ENCODE peak calls at places on chromosomes 7 and 10, in nine cellular contexts. E is brain microvascular endothelial cell; N is CD4-positive, alpha-beta memory T cell; S is CD8-positive, alpha-beta memory T cell; F is upper lobe of right lung; M is heart left ventricle; A is heart right ventricle; Z is left lung; H is GM23338. W is an unnamed sample.
A peak's percentile ranks its signal among the peaks of the same experiment; 100 is the strongest.

GRCh38 chr10:88114368-88114767 is 250.9 kb downstream of the PTEN start:
- DNase-seq in E (peak; percentile 44), N (no peak), S (no peak), F (no peak), M (peak; percentile 34), A (peak; percentile 48), Z (no peak), H (peak; percentile 71), W (peak; percentile 37)

GRCh38 chr10:120942806-120943413 is 91.7 kb downstream of the WDR11 start:
- DNase-seq in E (peak; percentile 73), N (peak; percentile 61), S (peak; percentile 48), F (peak; percentile 90), M (peak; percentile 77), A (peak; percentile 73), Z (peak; percentile 91), H (peak; percentile 86), W (peak; percentile 67)

GRCh38 chr7:123494193-123494796 is 40.1 kb downstream of the IQUB start:
- DNase-seq in E (peak; percentile 29), N (peak; percentile 39), S (peak; percentile 27), F (no peak), M (no peak), A (peak; percentile 26), Z (no peak), H (peak; percentile 53), W (peak; percentile 25)

GRCh38 chr10:55500931-55501559 is 700.0 kb upstream of the PCDH15 start:
- DNase-seq in E (peak; percentile 26), N (no peak), S (no peak), F (no peak), M (no peak), A (peak; percentile 17), Z (no peak), H (peak; percentile 84), W (no peak)

GRCh38 chr10:11488126-11488525 is 123.3 kb downstream of the USP6NL start:
- DNase-seq in E (no peak), N (no peak), S (no peak), F (no peak), M (no peak), A (no peak), Z (no peak), H (no peak), W (no peak)

GRCh38 chr7:90629306-90629918 is 33.3 kb downstream of the CDK14 start:
- DNase-seq in E (peak; percentile 61), N (no peak), S (no peak), F (no peak), M (no peak), A (peak; percentile 38), Z (no peak), H (peak; percentile 84), W (no peak)

GRCh38 chr7:121595949-121596692 is 200.0 kb upstream of the FAM3C start:
- DNase-seq in E (no peak), N (no peak), S (no peak), F (no peak), M (no peak), A (no peak), Z (no peak), H (no peak), W (no peak)

GRCh38 chr7:45161842-45162241 is 4.3 kb downstream of the RAMP3 start:
- DNase-seq in E (no peak), N (no peak), S (no peak), F (no peak), M (no peak), A (no peak), Z (peak; percentile 43), H (no peak), W (no peak)

GRCh38 chr7:40232242-40232929 is 97.6 kb downstream of the SUGCT start:
- DNase-seq in E (peak; percentile 74), N (no peak), S (no peak), F (no peak), M (no peak), A (peak; percentile 30), Z (no peak), H (peak; percentile 69), W (no peak)

GRCh38 chr7:129188372-129188891 is at the start of gene SMO:
- DNase-seq in E (no peak), N (no peak), S (no peak), F (no peak), M (peak; percentile 57), A (peak; percentile 41), Z (peak; percentile 84), H (peak; percentile 96), W (no peak)

GRCh38 chr7:121331048-121331447 is 2.2 kb downstream of the WNT16 start:
- DNase-seq in E (no peak), N (no peak), S (no peak), F (no peak), M (no peak), A (no peak), Z (no peak), H (no peak), W (no peak)

GRCh38 chr10:95266674-95267095 is 24.1 kb downstream of the PDLIM1 start:
- DNase-seq in E (peak; percentile 83), N (no peak), S (no peak), F (no peak), M (no peak), A (no peak), Z (no peak), H (peak; percentile 81), W (no peak)

GRCh38 chr10:65149878-65150277 is 1628.7 kb downstream of the REEP3 start:
- DNase-seq in E (no peak), N (no peak), S (no peak), F (no peak), M (no peak), A (no peak), Z (no peak), H (no peak), W (no peak)

GRCh38 chr7:37211097-37211496 is 237.6 kb downstream of the ELMO1 start:
- DNase-seq in E (peak; percentile 6), N (no peak), S (no peak), F (no peak), M (peak; percentile 54), A (peak; percentile 55), Z (no peak), H (no peak), W (no peak)

GRCh38 chr7:138890782-138891445 is 90.3 kb downstream of the KIAA1549 start:
- DNase-seq in E (peak; percentile 51), N (no peak), S (no peak), F (no peak), M (no peak), A (no peak), Z (no peak), H (no peak), W (no peak)

GRCh38 chr7:125279956-125280355 is 350.3 kb upstream of the POT1 start:
- DNase-seq in E (no peak), N (no peak), S (no peak), F (no peak), M (no peak), A (no peak), Z (no peak), H (peak; percentile 6), W (no peak)

GRCh38 chr7:19122018-19122588 is 4.7 kb upstream of the TWIST1 start:
- DNase-seq in E (peak; percentile 47), N (no peak), S (no peak), F (no peak), M (no peak), A (no peak), Z (no peak), H (peak; percentile 75), W (no peak)

GRCh38 chr7:11458736-11459483 is 373.1 kb downstream of the THSD7A start:
- DNase-seq in E (peak; percentile 77), N (no peak), S (no peak), F (no peak), M (no peak), A (no peak), Z (no peak), H (no peak), W (no peak)

GRCh38 chr10:60235001-60235400 is 154.7 kb downstream of the ANK3 start:
- DNase-seq in E (peak; percentile 33), N (no peak), S (no peak), F (no peak), M (peak; percentile 36), A (peak; percentile 58), Z (no peak), H (no peak), W (no peak)

GRCh38 chr10:75399461-75400162 is 2.0 kb downstream of the ZNF503 start:
- DNase-seq in E (peak; percentile 65), N (peak; percentile 24), S (no peak), F (peak; percentile 92), M (peak; percentile 87), A (peak; percentile 85), Z (peak; percentile 94), H (peak; percentile 82), W (no peak)

DNA sequence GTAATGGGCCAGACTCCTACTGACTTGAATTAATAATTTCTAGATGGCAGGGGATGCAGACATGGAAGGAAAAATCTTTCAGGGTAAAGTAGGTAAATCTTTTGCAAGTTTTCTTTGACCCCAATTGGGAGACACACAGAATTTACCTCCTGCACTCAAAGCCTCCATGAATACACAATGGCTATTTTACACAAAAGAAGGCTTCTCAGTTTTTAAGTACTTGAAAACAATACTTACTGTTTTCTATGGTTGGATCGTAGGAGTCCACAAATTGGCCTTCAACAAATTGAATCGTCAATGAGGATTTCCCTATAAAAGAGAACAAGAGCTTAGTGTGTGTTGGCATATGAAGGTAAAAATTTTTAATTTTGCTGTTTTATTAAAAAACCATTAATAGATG is 29.0 kb downstream of the RHEB start:
- DNase-seq in E (no peak), N (no peak), S (no peak), F (no peak), M (no peak), A (no peak), Z (no peak), H (no peak), W (no peak)
- H3K27ac ChIP-seq in E (no peak overlapping the region), N (no peak overlapping the region), S (no peak overlapping the region), F (no peak overlapping the region), M (no peak overlapping the region), A (no peak overlapping the region), Z (no peak overlapping the region), H (no peak overlapping the region), W (no peak overlapping the region)

DNA sequence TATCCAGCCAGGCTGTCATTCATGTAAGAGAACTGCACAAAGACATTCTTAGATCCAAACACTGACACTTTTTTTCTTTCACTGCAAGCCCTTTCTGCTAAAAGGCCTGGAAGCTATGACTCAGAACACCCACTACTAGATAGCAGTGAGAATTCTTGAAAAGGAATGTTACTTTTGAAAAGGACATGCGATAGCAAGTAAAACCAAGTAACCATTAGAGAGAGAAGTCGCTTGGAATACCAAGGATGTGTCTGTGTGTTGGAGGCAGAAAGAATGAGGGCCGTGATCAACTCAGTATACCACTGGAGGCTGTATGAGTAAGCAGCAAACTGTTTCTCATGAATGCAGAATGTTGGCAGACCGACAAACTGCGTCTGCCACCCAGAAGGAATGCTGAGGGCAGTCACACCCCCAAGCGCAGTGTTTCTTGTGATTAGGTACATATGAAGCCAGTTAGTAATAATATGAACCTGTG is 941.1 kb downstream of the TYW1 start:
- DNase-seq in E (peak; percentile 57), N (no peak), S (no peak), F (no peak), M (no peak), A (peak; percentile 15), Z (no peak), H (no peak), W (no peak)
- H3K4me3 ChIP-seq in E (no peak overlapping the region), N (no peak overlapping the region), S (no peak overlapping the region), F (no peak overlapping the region), M (no peak overlapping the region), A (no peak overlapping the region), Z (no peak overlapping the region), H (no peak overlapping the region), W (no peak overlapping the region)

GRCh38 chr10:101018118-101018599 is 12.8 kb downstream of the PDZD7 start:
- DNase-seq in E (peak; percentile 34), N (no peak), S (no peak), F (no peak), M (no peak), A (no peak), Z (peak; percentile 57), H (peak; percentile 86), W (no peak)
- H3K27ac ChIP-seq in E (no peak overlapping the region), N (no peak overlapping the region), S (no peak overlapping the region), F (no peak overlapping the region), M (no peak overlapping the region), A (no peak overlapping the region), Z (no peak overlapping the region), H (no peak overlapping the region), W (no peak overlapping the region)

GRCh38 chr10:26481914-26482550 is 43.9 kb downstream of the APBB1IP start:
- DNase-seq in E (no peak), N (peak; percentile 72), S (peak; percentile 81), F (no peak), M (no peak), A (no peak), Z (no peak), H (no peak), W (peak; percentile 84)
- H3K4me3 ChIP-seq in E (no peak overlapping the region), N (peak overlapping the region; percentile 9), S (peak overlapping the region; percentile 23), F (no peak overlapping the region), M (no peak overlapping the region), A (no peak overlapping the region), Z (no peak overlapping the region), H (no peak overlapping the region), W (peak overlapping the region; percentile 46)

W was measured in naive thymus-derived CD4-positive, alpha-beta T cell.